ENCODE peak calls at places on chromosomes 6 and 20, in five cellular contexts. H, L, Q, T and M are unnamed samples.
A peak's percentile ranks its signal among the peaks of the same experiment; 100 is the strongest.

GRCh38 chr6:142846459-142846831 is 98.5 kb downstream of the HIVEP2 start:
- DNase-seq in H (no peak), L (no peak), Q (peak; percentile 59), T (peak; percentile 44), M (no peak)

GRCh38 chr6:163998496-163998895 is 584.0 kb downstream of the QKI start:
- DNase-seq in H (no peak), L (no peak), Q (no peak), T (no peak), M (no peak)

GRCh38 chr6:139010674-139011073 is 17.9 kb upstream of the ABRACL start:
- DNase-seq in H (no peak), L (no peak), Q (no peak), T (no peak), M (no peak)

GRCh38 chr20:59163641-59164530 is at the start of gene ZNF831:
- DNase-seq in H (no peak), L (no peak), Q (no peak), T (no peak), M (no peak)

GRCh38 chr6:144265390-144265789 is 19.7 kb upstream of the UTRN start:
- DNase-seq in H (no peak), L (peak; percentile 90), Q (no peak), T (no peak), M (no peak)

GRCh38 chr20:49712918-49713778 is 530 bp downstream of the B4GALT5 start:
- DNase-seq in H (no peak), L (peak; percentile 36), Q (peak; percentile 82), T (no peak), M (peak; percentile 7)

GRCh38 chr20:26167499-26167898 is 470.8 kb upstream of the ZNF337 start:
- DNase-seq in H (no peak), L (no peak), Q (no peak), T (no peak), M (no peak)

GRCh38 chr6:139109558-139109957 is 25.3 kb upstream of the HECA start:
- DNase-seq in H (no peak), L (peak; percentile 59), Q (no peak), T (no peak), M (no peak)

GRCh38 chr6:138455746-138456392 is 43.4 kb downstream of the NHSL1 start:
- DNase-seq in H (no peak), L (peak; percentile 23), Q (no peak), T (no peak), M (no peak)

GRCh38 chr20:16974855-16975162 is 226.7 kb downstream of the OTOR start:
- DNase-seq in H (no peak), L (no peak), Q (no peak), T (no peak), M (no peak)

GRCh38 chr20:36670665-36671357 is 24.8 kb upstream of the SLA2 start:
- DNase-seq in H (no peak), L (no peak), Q (no peak), T (no peak), M (no peak)

GRCh38 chr6:9361749-9362148 is 926.4 kb upstream of the SLC35B3 start:
- DNase-seq in H (no peak), L (no peak), Q (no peak), T (no peak), M (no peak)

GRCh38 chr20:2741463-2741862 is 48.9 kb downstream of the EBF4 start:
- DNase-seq in H (no peak), L (no peak), Q (no peak), T (no peak), M (no peak)

GRCh38 chr6:135995160-135995898 is 143.8 kb downstream of the PDE7B start:
- DNase-seq in H (no peak), L (no peak), Q (peak; percentile 79), T (no peak), M (no peak)

GRCh38 chr6:378090-378957 is 13.2 kb upstream of the IRF4 start:
- DNase-seq in H (no peak), L (no peak), Q (no peak), T (no peak), M (no peak)

GRCh38 chr20:19456600-19457390 is 244.4 kb downstream of the SLC24A3 start:
- DNase-seq in H (no peak), L (no peak), Q (no peak), T (no peak), M (no peak)

GRCh38 chr6:169452117-169452868 is 198.6 kb upstream of the THBS2 start:
- DNase-seq in H (no peak), L (peak; percentile 77), Q (peak; percentile 93), T (peak; percentile 80), M (no peak)

GRCh38 chr6:140052757-140053729 is 678.6 kb upstream of the CITED2 start:
- DNase-seq in H (no peak), L (peak; percentile 79), Q (peak; percentile 55), T (no peak), M (no peak)

GRCh38 chr20:58693226-58694006 is 816 bp downstream of the NPEPL1 start:
- DNase-seq in H (no peak), L (peak; percentile 23), Q (peak; percentile 85), T (no peak), M (no peak)

GRCh38 chr20:22449115-22449973 is 135.0 kb downstream of the FOXA2 start:
- DNase-seq in H (no peak), L (no peak), Q (peak; percentile 73), T (no peak), M (no peak)

GRCh38 chr6:29451471-29452193 is 5.2 kb downstream of the OR11A1 start:
- DNase-seq in H (no peak), L (no peak), Q (no peak), T (no peak), M (no peak)

GRCh38 chr20:14415492-14415891 is 78.1 kb upstream of the FLRT3 start:
- DNase-seq in H (no peak), L (peak; percentile 9), Q (no peak), T (no peak), M (no peak)

GRCh38 chr6:71509142-71509541 is 220.5 kb downstream of the OGFRL1 start:
- DNase-seq in H (no peak), L (no peak), Q (no peak), T (no peak), M (no peak)

GRCh38 chr6:71510856-71511255 is 222.2 kb downstream of the OGFRL1 start:
- DNase-seq in H (no peak), L (no peak), Q (no peak), T (no peak), M (no peak)

GRCh38 chr6:71512256-71512655 is 223.6 kb downstream of the OGFRL1 start:
- DNase-seq in H (no peak), L (no peak), Q (no peak), T (no peak), M (no peak)

GRCh38 chr6:71513036-71513435 is 224.4 kb downstream of the OGFRL1 start:
- DNase-seq in H (peak; percentile 14), L (no peak), Q (no peak), T (no peak), M (no peak)

DNA sequence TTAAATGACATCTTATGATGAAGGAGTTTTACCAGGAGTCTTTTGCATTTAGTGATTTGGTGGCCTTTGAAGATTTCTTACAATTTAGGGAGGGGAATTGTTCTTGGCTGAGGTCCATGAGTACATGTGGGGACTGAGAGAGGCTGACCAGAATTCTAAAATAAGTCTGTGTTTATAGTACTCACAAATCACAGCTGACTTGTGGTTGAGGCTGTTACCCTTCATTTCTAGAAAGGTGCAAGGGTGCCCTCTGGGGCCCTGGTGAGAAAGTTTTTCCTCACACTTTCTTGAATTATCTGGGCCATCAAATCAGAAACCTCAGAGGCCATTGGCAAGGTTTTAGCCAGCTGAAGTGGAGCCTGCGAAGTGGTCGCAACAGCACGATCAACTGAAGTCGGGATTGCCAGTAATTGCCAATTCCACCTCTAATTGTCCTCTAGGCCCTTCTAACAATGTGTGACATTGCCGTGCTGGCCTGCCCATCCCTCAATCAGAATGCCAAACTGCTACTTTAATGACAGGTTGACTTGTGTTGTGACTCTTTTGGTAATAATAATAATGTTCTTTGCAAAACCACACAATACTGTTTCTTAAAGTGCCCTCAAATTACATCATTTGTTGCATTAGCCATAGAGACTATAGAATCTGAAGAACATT is 221.6 kb downstream of the OGFRL1 start:
- DNase-seq in H (peak; percentile 6), L (peak; percentile 61), Q (peak; percentile 73), T (peak; percentile 48), M (no peak)
- TF ChIP-seq CTCF in H (peak; percentile 29), L (peak; percentile 50), Q (peak; percentile 79), T (peak; percentile 81), M (peak; percentile 68)

DNA sequence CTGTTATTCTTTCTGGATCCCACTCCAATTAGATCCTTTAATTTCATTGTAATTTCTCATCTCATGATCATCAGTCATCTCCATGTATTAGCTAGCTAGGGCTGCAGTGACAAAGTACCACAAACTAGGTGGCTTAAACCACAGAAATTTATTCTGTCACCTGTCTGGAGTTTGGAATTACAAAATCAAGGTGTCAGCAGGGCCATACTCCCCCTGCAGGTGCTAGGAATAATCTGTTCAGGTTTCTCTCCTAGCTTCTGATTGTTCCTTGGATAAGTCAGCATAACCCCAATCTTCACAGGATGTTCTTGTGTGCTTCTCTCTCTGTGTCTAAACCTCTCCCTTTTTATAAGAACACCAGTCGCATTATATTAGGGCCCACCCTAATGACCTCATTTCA is 40.4 kb downstream of the BEND6 start:
- DNase-seq in H (no peak), L (no peak), Q (peak; percentile 34), T (no peak), M (no peak)
- TF ChIP-seq CTCF in H (no peak), L (peak; percentile 12), Q (no peak), T (no peak), M (no peak)

GRCh38 chr6:123677897-123678296 is 41.1 kb upstream of the TRDN start:
- DNase-seq in H (no peak), L (no peak), Q (no peak), T (no peak), M (no peak)

GRCh38 chr6:123687864-123688263 is 51.1 kb upstream of the TRDN start:
- DNase-seq in H (no peak), L (no peak), Q (no peak), T (no peak), M (no peak)

GRCh38 chr6:123676793-123677192 is 40.0 kb upstream of the TRDN start:
- DNase-seq in H (no peak), L (no peak), Q (no peak), T (no peak), M (no peak)

GRCh38 chr6:123681957-123682462 is 45.3 kb upstream of the TRDN start:
- DNase-seq in H (no peak), L (no peak), Q (no peak), T (no peak), M (no peak)
- TF ChIP-seq CTCF in H (no peak), L (no peak), Q (no peak), T (no peak), M (no peak)

GRCh38 chr6:28125396-28125795 is 987 bp downstream of the ZSCAN16 start:
- DNase-seq in H (no peak), L (no peak), Q (no peak), T (no peak), M (no peak)
- TF ChIP-seq CTCF in H (no peak), L (no peak), Q (no peak), T (no peak), M (no peak)

GRCh38 chr6:17292600-17293133 is 11.5 kb downstream of the RBM24 start:
- DNase-seq in H (no peak), L (no peak), Q (no peak), T (no peak), M (no peak)

GRCh38 chr6:17289491-17290106 is 8.4 kb downstream of the RBM24 start:
- DNase-seq in H (no peak), L (no peak), Q (no peak), T (no peak), M (no peak)

GRCh38 chr6:17297261-17298080 is 16.3 kb downstream of the RBM24 start:
- DNase-seq in H (no peak), L (no peak), Q (no peak), T (no peak), M (no peak)

GRCh38 chr6:17291778-17292177 is 10.6 kb downstream of the RBM24 start:
- DNase-seq in H (no peak), L (no peak), Q (no peak), T (no peak), M (no peak)

GRCh38 chr6:17293395-17293794 is 12.2 kb downstream of the RBM24 start:
- DNase-seq in H (no peak), L (no peak), Q (no peak), T (no peak), M (no peak)
- TF ChIP-seq CTCF in H (no peak), L (no peak), Q (no peak), T (no peak), M (no peak)